ENCODE peak calls at places on chromosomes 12 and 14, in ten cellular contexts. L is ascending aorta; Q is RCC 7860; O is body of pancreas; R is choroid plexus epithelial cell; A is activated T-cell treated with anti-CD3 and anti-CD28 coated beads, Interleukin-2, amount 50 U/mL, for 4 hours; G is substantia nigra; J is pons; D is fibroblast of mammary gland; C is HuH-7. S is an unnamed sample.

GRCh38 chr12:116382456-116382902 is 105.0 kb upstream of the MED13L start:
- DNase-seq in L (no peak), Q (peak; percentile 36), O (no peak), R (peak; percentile 44), A (no peak), G (no peak), J (no peak), D (peak; percentile 68), C (no peak), S (no peak)

GRCh38 chr12:89349814-89350213 is 2.5 kb downstream of the DUSP6 start:
- DNase-seq in L (no peak), Q (no peak), O (peak; percentile 33), R (peak; percentile 80), A (no peak), G (no peak), J (peak; percentile 73), D (peak; percentile 77), C (no peak), S (no peak)

GRCh38 chr12:91576432-91576831 is 393.8 kb upstream of the DCN start:
- DNase-seq in L (no peak), Q (no peak), O (no peak), R (no peak), A (no peak), G (no peak), J (no peak), D (no peak), C (no peak), S (no peak)

GRCh38 chr12:56993346-56993745 is 13.0 kb downstream of the ZBTB39 start:
- DNase-seq in L (no peak), Q (no peak), O (no peak), R (no peak), A (no peak), G (no peak), J (no peak), D (no peak), C (no peak), S (no peak)

GRCh38 chr14:34129927-34130552 is 179.2 kb upstream of the EGLN3 start:
- DNase-seq in L (no peak), Q (no peak), O (no peak), R (no peak), A (no peak), G (no peak), J (peak; percentile 21), D (no peak), C (no peak), S (no peak)

GRCh38 chr12:124506145-124506831 is 61.1 kb downstream of the NCOR2 start:
- DNase-seq in L (peak; percentile 84), Q (no peak), O (peak; percentile 77), R (peak; percentile 88), A (no peak), G (no peak), J (no peak), D (peak; percentile 64), C (no peak), S (peak; percentile 62)

GRCh38 chr14:53409974-53410373 is 256.9 kb upstream of the DDHD1 start:
- DNase-seq in L (no peak), Q (no peak), O (no peak), R (peak; percentile 23), A (no peak), G (no peak), J (no peak), D (peak; percentile 41), C (no peak), S (no peak)

GRCh38 chr12:29534935-29535334 is 37.4 kb upstream of the OVCH1 start:
- DNase-seq in L (no peak), Q (no peak), O (no peak), R (peak; percentile 85), A (no peak), G (no peak), J (no peak), D (peak; percentile 56), C (no peak), S (no peak)

GRCh38 chr12:14959916-14960315 is 1.5 kb downstream of the ARHGDIB start:
- DNase-seq in L (no peak), Q (no peak), O (no peak), R (no peak), A (no peak), G (no peak), J (no peak), D (no peak), C (no peak), S (no peak)

GRCh38 chr14:100661340-100661712 is 65.4 kb upstream of the DLK1 start:
- DNase-seq in L (no peak), Q (no peak), O (no peak), R (no peak), A (no peak), G (no peak), J (no peak), D (no peak), C (no peak), S (no peak)

GRCh38 chr12:53345486-53346195 is 9.5 kb upstream of the SP7 start:
- DNase-seq in L (no peak), Q (no peak), O (peak; percentile 23), R (no peak), A (no peak), G (no peak), J (no peak), D (peak; percentile 80), C (no peak), S (no peak)

GRCh38 chr14:104935026-104935650 is 10.5 kb downstream of the PLD4 start:
- DNase-seq in L (peak; percentile 50), Q (no peak), O (peak; percentile 77), R (no peak), A (no peak), G (no peak), J (no peak), D (no peak), C (no peak), S (no peak)

GRCh38 chr12:117875652-117876491 is 92.9 kb downstream of the KSR2 start:
- DNase-seq in L (no peak), Q (no peak), O (peak; percentile 11), R (peak; percentile 9), A (no peak), G (no peak), J (no peak), D (no peak), C (no peak), S (no peak)

GRCh38 chr12:50207424-50207823 is 40.3 kb upstream of the CERS5 start:
- DNase-seq in L (no peak), Q (no peak), O (no peak), R (no peak), A (no peak), G (no peak), J (no peak), D (no peak), C (no peak), S (no peak)

GRCh38 chr14:93019367-93019843 is 96.3 kb downstream of the ITPK1 start:
- DNase-seq in L (no peak), Q (no peak), O (peak; percentile 42), R (no peak), A (no peak), G (peak; percentile 30), J (no peak), D (no peak), C (no peak), S (no peak)

GRCh38 chr14:21056520-21057163 is 980 bp upstream of the RNASE8 start:
- DNase-seq in L (no peak), Q (no peak), O (no peak), R (no peak), A (no peak), G (no peak), J (no peak), D (peak; percentile 79), C (no peak), S (no peak)

GRCh38 chr14:105315941-105316562 is 1.5 kb downstream of the PACS2 start:
- DNase-seq in L (no peak), Q (no peak), O (no peak), R (no peak), A (no peak), G (no peak), J (no peak), D (no peak), C (no peak), S (no peak)

GRCh38 chr14:101301011-101301410 is 260.3 kb upstream of the DIO3 start:
- DNase-seq in L (no peak), Q (no peak), O (no peak), R (no peak), A (no peak), G (no peak), J (no peak), D (no peak), C (no peak), S (no peak)

GRCh38 chr12:57460457-57461325 is 1.1 kb downstream of the GLI1 start:
- DNase-seq in L (no peak), Q (no peak), O (no peak), R (no peak), A (no peak), G (no peak), J (no peak), D (no peak), C (no peak), S (no peak)

GRCh38 chr14:31360919-31361662 is 59.3 kb downstream of the HEATR5A start:
- DNase-seq in L (no peak), Q (peak; percentile 66), O (no peak), R (no peak), A (no peak), G (no peak), J (no peak), D (peak; percentile 67), C (no peak), S (no peak)

GRCh38 chr14:96269359-96269710 is 13.3 kb downstream of the BDKRB1 start:
- DNase-seq in L (no peak), Q (no peak), O (no peak), R (no peak), A (no peak), G (no peak), J (no peak), D (no peak), C (no peak), S (no peak)